ENCODE peak calls at places on chromosomes 7 and 10, in five cellular contexts. Y is IMR-90, D is H1, J is mesenchymal stem cell, O is mesendoderm. H is an unnamed sample. For H3K4me1, the result is how much of the 10 kb centered on the place peaks cover.

GRCh38 chr7:87886875-87887274 is 10.6 kb downstream of the DBF4 start:
- DNase-seq in Y (peak), D (no peak), J (peak), O (peak), H (no peak)

GRCh38 chr10:131315343-131315742 is 3.8 kb upstream of the TCERG1L start:
- DNase-seq in Y (no peak), D (no peak), J (no peak), O (no peak), H (no peak)

GRCh38 chr10:67618116-67618515 is 77.9 kb downstream of the CTNNA3 start:
- DNase-seq in Y (peak), D (no peak), J (no peak), O (no peak), H (no peak)

GRCh38 chr7:116354546-116355422 is 144.4 kb downstream of the TES start:
- DNase-seq in Y (peak), D (no peak), J (peak), O (peak), H (no peak)

GRCh38 chr10:70885931-70886903 is 2.1 kb downstream of the PCBD1 start:
- DNase-seq in Y (no peak), D (no peak), J (no peak), O (no peak), H (no peak)

GRCh38 chr10:130159395-130159794 is 23.2 kb downstream of the GLRX3 start:
- DNase-seq in Y (no peak), D (no peak), J (no peak), O (no peak), H (no peak)

GRCh38 chr10:86019141-86019540 is 347.5 kb downstream of the GRID1 start:
- DNase-seq in Y (no peak), D (no peak), J (no peak), O (no peak), H (no peak)

GRCh38 chr10:114822771-114823463 is 1.3 kb downstream of the FHIP2A start:
- DNase-seq in Y (peak), D (no peak), J (peak), O (no peak), H (no peak)

GRCh38 chr7:117458977-117459583 is 20.7 kb upstream of the CFTR start:
- DNase-seq in Y (peak), D (no peak), J (peak), O (peak), H (no peak)

GRCh38 chr10:130495116-130495862 is 359.1 kb downstream of the GLRX3 start:
- DNase-seq in Y (no peak), D (no peak), J (no peak), O (no peak), H (no peak)

GRCh38 chr7:67902143-67902542 is 905.5 kb downstream of the TYW1 start:
- DNase-seq in Y (no peak), D (no peak), J (no peak), O (no peak), H (no peak)

GRCh38 chr10:78769526-78769925 is 299.2 kb upstream of the ZMIZ1 start:
- DNase-seq in Y (no peak), D (no peak), J (no peak), O (no peak), H (no peak)

GRCh38 chr10:113704637-113705343 is 25.1 kb downstream of the CASP7 start:
- DNase-seq in Y (peak), D (no peak), J (peak), O (peak), H (peak)

GRCh38 chr10:105981679-105982078 is 1182.8 kb downstream of the SORCS1 start:
- DNase-seq in Y (no peak), D (no peak), J (no peak), O (no peak), H (no peak)

GRCh38 chr7:67863911-67864310 is 867.3 kb downstream of the TYW1 start:
- DNase-seq in Y (no peak), D (no peak), J (no peak), O (no peak), H (no peak)

GRCh38 chr7:25619963-25620799 is 391.9 kb upstream of the NPVF start:
- DNase-seq in Y (no peak), D (no peak), J (peak), O (peak), H (no peak)

GRCh38 chr10:99013885-99014284 is 221.8 kb downstream of the HPSE2 start:
- DNase-seq in Y (no peak), D (no peak), J (no peak), O (no peak), H (no peak)

GRCh38 chr10:97034301-97034700 is 151.5 kb downstream of the SLIT1 start:
- DNase-seq in Y (no peak), D (no peak), J (no peak), O (no peak), H (no peak)

GRCh38 chr7:73678862-73679261 is 4.4 kb downstream of the DNAJC30 start:
- DNase-seq in Y (no peak), D (no peak), J (no peak), O (no peak), H (no peak)

GRCh38 chr10:19788075-19788686 is 28.1 kb upstream of the PLXDC2 start:
- DNase-seq in Y (peak), D (peak), J (peak), O (peak), H (peak)

GRCh38 chr10:26269754-26270153 is 53.2 kb downstream of the GAD2 start:
- DNase-seq in Y (no peak), D (no peak), J (no peak), O (peak), H (peak)

GRCh38 chr7:148368562-148368961 is 222.0 kb upstream of the C7orf33 start:
- DNase-seq in Y (no peak), D (peak), J (no peak), O (no peak), H (no peak)

GRCh38 chr10:77104459-77104980 is 533.1 kb downstream of the KCNMA1 start:
- DNase-seq in Y (peak), D (no peak), J (peak), O (no peak), H (no peak)

GRCh38 chr10:79378647-79379511 is 31.6 kb downstream of the PPIF start:
- DNase-seq in Y (no peak), D (no peak), J (no peak), O (no peak), H (no peak)

GRCh38 chr10:96188911-96189310 is 58.8 kb downstream of the ZNF518A start:
- DNase-seq in Y (peak), D (no peak), J (no peak), O (no peak), H (no peak)

GRCh38 chr7:284762-285722 is 4.9 kb upstream of the FOXL3 start:
- DNase-seq in Y (no peak), D (no peak), J (no peak), O (no peak), H (no peak)

GRCh38 chr10:81570349-81570748 is 304.6 kb upstream of the NRG3 start:
- DNase-seq in Y (no peak), D (no peak), J (no peak), O (no peak), H (no peak)

GRCh38 chr7:45923290-45923689 is 2.2 kb upstream of the IGFBP3 start:
- DNase-seq in Y (peak), D (peak), J (peak), O (peak), H (peak)

DNA sequence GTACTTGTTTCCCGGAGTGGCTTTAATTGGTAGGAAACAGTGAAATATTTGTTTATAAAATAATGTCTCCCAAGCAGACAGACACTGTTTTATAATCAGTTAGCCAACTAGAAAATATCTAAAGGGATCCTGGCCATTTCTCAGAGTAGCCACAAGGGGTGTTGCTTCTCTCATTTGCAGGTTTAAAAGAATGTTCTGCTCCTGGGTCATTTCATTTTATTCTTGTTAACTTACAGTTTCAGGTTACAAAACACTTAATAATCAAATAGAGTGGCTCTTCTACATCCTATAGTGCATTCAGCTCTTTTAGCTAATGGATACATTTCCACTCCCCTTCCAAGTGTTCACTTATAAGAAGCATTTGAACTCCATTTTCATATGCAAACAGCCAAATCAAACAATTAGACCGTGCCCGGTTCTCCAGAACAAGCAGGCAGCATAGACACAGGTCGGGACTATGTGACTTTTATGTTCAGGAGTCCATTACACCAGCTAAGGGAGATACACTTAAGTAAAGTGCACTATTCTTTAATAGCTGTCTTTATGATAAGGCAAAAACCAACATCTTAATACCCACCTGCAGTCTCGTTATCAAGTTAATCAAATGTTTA is 117.5 kb downstream of the TRIL start:
- DNase-seq in Y (no peak), D (no peak), J (peak), O (peak), H (no peak)
- H2BK15ac ChIP-seq in Y (no peak), D (no peak), J (no peak), O (no peak), H (no peak)

GRCh38 chr10:124706876-124707516 is 37.2 kb downstream of the FAM53B start:
- DNase-seq in Y (no peak), D (no peak), J (no peak), O (no peak), H (no peak)

GRCh38 chr10:124707546-124707945 is 36.6 kb downstream of the FAM53B start:
- DNase-seq in Y (no peak), D (no peak), J (peak), O (no peak), H (no peak)

GRCh38 chr10:124705817-124706461 is 38.2 kb downstream of the FAM53B start:
- DNase-seq in Y (no peak), D (no peak), J (no peak), O (peak), H (no peak)

GRCh38 chr10:124705021-124705740 is 39.0 kb downstream of the FAM53B start:
- DNase-seq in Y (no peak), D (no peak), J (peak), O (peak), H (no peak)

DNA sequence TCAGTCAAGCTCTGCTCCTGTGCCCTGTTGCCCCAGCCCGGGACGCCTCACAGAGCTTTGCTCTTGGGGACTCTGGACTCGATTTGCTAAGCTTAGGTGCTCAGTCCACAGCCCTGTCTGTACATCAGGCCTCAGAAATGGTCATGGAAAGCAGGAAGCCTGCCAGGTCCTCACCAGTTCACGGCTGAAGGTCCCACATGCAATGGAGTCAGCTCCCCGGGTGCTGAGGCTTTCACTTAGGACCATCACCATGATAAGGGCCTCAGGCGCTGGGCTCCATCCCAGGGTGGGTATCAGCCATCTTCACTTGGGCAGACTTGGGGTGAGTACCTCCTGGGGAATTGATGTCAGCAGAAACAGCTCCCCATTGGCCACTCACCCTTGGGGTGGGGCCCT is 37.7 kb downstream of the FAM53B start:
- DNase-seq in Y (no peak), D (no peak), J (no peak), O (no peak), H (no peak)
- H3K4me1 ChIP-seq in Y (under half), D (under half), J (under half), O (under half), H (under half)

GRCh38 chr7:145053781-145054180 is 217.9 kb upstream of the TPK1 start:
- DNase-seq in Y (no peak), D (no peak), J (no peak), O (no peak), H (no peak)

GRCh38 chr7:145050415-145050814 is 214.6 kb upstream of the TPK1 start:
- DNase-seq in Y (no peak), D (no peak), J (no peak), O (peak), H (no peak)
- H3K4me3 ChIP-seq in Y (no peak), D (no peak), J (no peak), O (no peak), H (no peak)

DNA sequence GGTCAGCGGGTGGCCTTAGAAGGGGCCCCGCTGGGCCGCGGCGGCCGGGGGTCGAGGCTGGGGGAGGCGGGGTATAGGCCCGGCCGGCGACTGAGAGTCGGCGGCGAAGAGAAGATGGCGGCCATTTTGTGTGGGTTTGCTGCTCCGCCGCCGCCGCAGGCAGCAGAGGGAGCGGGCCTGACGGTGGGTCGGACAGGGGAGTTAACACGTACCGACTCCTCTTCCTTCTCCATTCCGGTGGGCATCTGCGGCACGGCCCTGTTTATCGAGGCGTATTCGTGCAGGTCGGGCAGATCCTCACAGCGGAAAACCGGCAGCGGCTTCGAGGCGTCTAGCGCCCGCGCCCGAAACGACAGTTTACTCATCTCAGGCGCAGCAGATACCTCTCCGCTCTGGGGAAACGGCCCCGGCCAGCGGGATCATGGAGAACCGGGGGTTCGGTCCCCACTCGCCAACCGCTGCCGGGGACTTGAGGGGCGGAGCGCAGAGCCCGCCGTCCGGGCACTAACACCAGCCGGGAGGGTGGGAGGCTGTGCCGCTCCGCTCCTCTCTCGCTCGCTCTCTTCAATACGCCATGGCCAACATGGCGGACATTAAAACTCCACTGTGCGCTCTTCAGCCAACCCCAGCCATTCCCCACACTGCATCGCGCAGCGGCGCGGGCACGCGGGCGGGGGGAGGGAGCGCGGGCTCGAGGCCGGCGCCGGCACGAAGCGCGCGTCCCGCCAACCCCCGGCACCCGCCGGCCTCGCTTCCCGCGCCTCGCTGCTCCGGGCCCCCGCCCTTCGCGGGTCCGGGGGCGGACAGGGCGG is at the start of gene EPC1:
- DNase-seq in Y (peak), D (peak), J (peak), O (peak), H (peak)
- H2BK15ac ChIP-seq in Y (peak), D (peak), J (peak), O (no peak), H (peak)

H was measured in neuronal stem cell.